ENCODE peak calls at places on chromosomes 7 and 10, in four cellular contexts. T is HCT116, U is GM12878, C is prostate gland. R is an unnamed sample.
A peak's percentile ranks its signal among the peaks of the same experiment; 100 is the strongest.

GRCh38 chr10:101031796-101032636 is 982 bp downstream of the SFXN3 start:
- DNase-seq in T (no peak), C (peak; percentile 66), U (no peak), R (peak; percentile 86)

GRCh38 chr10:77925795-77926565 is 575 bp downstream of the DLG5 start:
- DNase-seq in U (no peak), C (peak; percentile 73), T (no peak), R (peak; percentile 65)

GRCh38 chr7:44962483-44963251 is 16.1 kb downstream of the MYO1G start:
- DNase-seq in C (no peak), U (no peak), T (no peak), R (no peak)

GRCh38 chr7:1846331-1847065 is 176.4 kb downstream of the ELFN1 start:
- DNase-seq in U (no peak), C (no peak), T (no peak), R (no peak)

GRCh38 chr7:33062023-33062781 is at the start of gene NT5C3A:
- DNase-seq in T (no peak), U (no peak), C (peak; percentile 20), R (peak; percentile 52)

GRCh38 chr7:44990520-44991023 is 9.4 kb upstream of the CCM2 start:
- DNase-seq in C (no peak), T (no peak), U (no peak), R (no peak)

GRCh38 chr10:86598151-86598550 is 56.2 kb upstream of the OPN4 start:
- DNase-seq in T (no peak), U (no peak), C (no peak), R (no peak)

GRCh38 chr10:72254891-72255568 is 18.7 kb upstream of the DDIT4 start:
- DNase-seq in C (peak; percentile 94), U (no peak), T (no peak), R (peak; percentile 89)

GRCh38 chr10:35637456-35637855 is 4.6 kb downstream of the FZD8 start:
- DNase-seq in T (no peak), C (no peak), U (no peak), R (no peak)

GRCh38 chr7:37488163-37488759 is 39.6 kb upstream of the ELMO1 start:
- DNase-seq in C (no peak), U (no peak), T (no peak), R (no peak)

GRCh38 chr10:12590682-12591642 is 241.6 kb downstream of the CAMK1D start:
- DNase-seq in T (no peak), C (no peak), U (no peak), R (no peak)

GRCh38 chr10:104336829-104337526 is 1.3 kb downstream of the ITPRIP start:
- DNase-seq in T (no peak), C (no peak), U (no peak), R (no peak)

GRCh38 chr7:55254596-55255500 is 110.3 kb upstream of the LANCL2 start:
- DNase-seq in U (no peak), T (peak; percentile 31), C (peak; percentile 81), R (peak; percentile 89)
- TF ChIP-seq POLR2AphosphoS5 in U (no peak), T (no peak), C (no peak), R (no peak)

DNA sequence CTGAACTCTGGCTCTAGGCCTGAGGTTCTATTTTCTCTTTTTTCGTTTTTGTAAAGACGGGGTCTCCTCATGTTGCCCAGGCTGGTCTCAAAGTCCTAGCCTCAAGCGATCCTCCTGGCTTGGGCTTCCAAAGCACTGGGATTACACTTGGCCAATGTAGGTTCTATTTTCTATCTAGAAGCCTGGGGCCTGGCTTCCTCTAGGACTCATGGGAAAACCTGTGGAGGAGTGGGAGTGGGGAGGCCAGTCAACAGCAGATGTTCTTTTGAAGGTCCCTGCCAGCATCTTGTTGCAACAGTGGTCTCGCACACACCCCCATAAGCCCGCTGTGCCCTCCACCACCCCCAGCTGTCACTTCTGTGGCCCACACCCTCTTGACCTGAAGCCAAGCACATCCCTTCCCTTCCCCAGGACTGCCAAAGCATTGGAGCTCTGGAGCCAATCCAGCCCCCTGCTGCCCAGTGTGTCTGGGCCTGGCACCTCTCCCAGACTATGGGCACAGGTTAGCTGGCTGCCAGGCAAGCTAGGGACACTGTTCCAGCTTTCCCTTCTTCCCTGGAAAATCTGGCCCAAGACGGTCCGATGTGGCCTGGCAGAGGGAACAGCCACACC is 1.9 kb upstream of the STX1A start:
- DNase-seq in T (no peak), U (no peak), C (peak; percentile 87), R (peak; percentile 53)
- TF ChIP-seq POLR2AphosphoS5 in T (no peak), U (no peak), C (peak; percentile 75), R (no peak)

GRCh38 chr7:124057872-124058271 is 25.0 kb upstream of the TMEM229A start:
- DNase-seq in U (no peak), C (no peak), T (no peak), R (no peak)

GRCh38 chr7:124051978-124052377 is 19.1 kb upstream of the TMEM229A start:
- DNase-seq in U (no peak), C (no peak), T (no peak), R (no peak)

GRCh38 chr7:124059375-124059774 is 26.5 kb upstream of the TMEM229A start:
- DNase-seq in T (no peak), U (peak; percentile 35), C (no peak), R (no peak)

GRCh38 chr7:124058515-124058914 is 25.6 kb upstream of the TMEM229A start:
- DNase-seq in T (no peak), U (no peak), C (no peak), R (no peak)

GRCh38 chr7:124056234-124056633 is 23.4 kb upstream of the TMEM229A start:
- DNase-seq in T (no peak), U (no peak), C (no peak), R (no peak)
- TF ChIP-seq POLR2AphosphoS5 in T (no peak), U (no peak), C (no peak), R (no peak)

GRCh38 chr10:63392224-63392623 is 73.6 kb downstream of the JMJD1C start:
- DNase-seq in C (no peak), T (no peak), U (no peak), R (no peak)

GRCh38 chr10:63390521-63390920 is 75.3 kb downstream of the JMJD1C start:
- DNase-seq in T (no peak), U (no peak), C (no peak), R (no peak)

GRCh38 chr10:63393050-63393449 is 72.7 kb downstream of the JMJD1C start:
- DNase-seq in C (no peak), T (no peak), U (no peak), R (no peak)

GRCh38 chr10:63391812-63392211 is 74.0 kb downstream of the JMJD1C start:
- DNase-seq in T (no peak), U (no peak), C (no peak), R (no peak)

GRCh38 chr10:63396123-63396719 is 69.6 kb downstream of the JMJD1C start:
- DNase-seq in T (no peak), C (no peak), U (no peak), R (no peak)
- TF ChIP-seq POLR2AphosphoS5 in T (no peak), C (no peak), U (no peak), R (no peak)